ENCODE peak calls at places on chromosomes 5 and 9, in four cellular contexts. W is prostate gland, G is transverse colon, H is HepG2. D is an unnamed sample.

GRCh38 chr9:108766786-108767185 is 89.0 kb downstream of the ACTL7B start:
- DNase-seq in H (no peak), G (no peak), W (no peak), D (no peak)

GRCh38 chr9:257957-258356 is 43.3 kb downstream of the DOCK8 start:
- DNase-seq in H (no peak), G (no peak), W (no peak), D (no peak)

GRCh38 chr5:52007230-52007858 is 624.1 kb downstream of the ISL1 start:
- DNase-seq in G (no peak), H (peak; percentile 33), W (peak; percentile 13), D (no peak)

GRCh38 chr5:63233906-63234305 is 655.3 kb downstream of the LRRC70 start:
- DNase-seq in W (no peak), G (no peak), H (no peak), D (no peak)

GRCh38 chr9:73231203-73231602 is 79.5 kb downstream of the ANXA1 start:
- DNase-seq in H (no peak), W (no peak), G (no peak), D (no peak)

GRCh38 chr5:91419571-91420537 is 36.7 kb upstream of the ARRDC3 start:
- DNase-seq in W (peak; percentile 40), G (peak; percentile 77), H (peak; percentile 32), D (peak; percentile 21)

GRCh38 chr5:132456553-132457361 is 33.8 kb downstream of the IRF1 start:
- DNase-seq in W (no peak), H (no peak), G (peak; percentile 78), D (no peak)

GRCh38 chr5:115428676-115429075 is 115.9 kb downstream of the FEM1C start:
- DNase-seq in G (no peak), H (no peak), W (no peak), D (no peak)

GRCh38 chr9:36948051-36948450 is 86.0 kb downstream of the PAX5 start:
- DNase-seq in G (no peak), H (no peak), W (no peak), D (no peak)

GRCh38 chr5:59608745-59609144 is 284.8 kb downstream of the PDE4D start:
- DNase-seq in W (no peak), G (no peak), H (no peak), D (no peak)

GRCh38 chr5:144162686-144163085 is 7.8 kb downstream of the YIPF5 start:
- DNase-seq in W (no peak), H (no peak), G (no peak), D (no peak)

DNA sequence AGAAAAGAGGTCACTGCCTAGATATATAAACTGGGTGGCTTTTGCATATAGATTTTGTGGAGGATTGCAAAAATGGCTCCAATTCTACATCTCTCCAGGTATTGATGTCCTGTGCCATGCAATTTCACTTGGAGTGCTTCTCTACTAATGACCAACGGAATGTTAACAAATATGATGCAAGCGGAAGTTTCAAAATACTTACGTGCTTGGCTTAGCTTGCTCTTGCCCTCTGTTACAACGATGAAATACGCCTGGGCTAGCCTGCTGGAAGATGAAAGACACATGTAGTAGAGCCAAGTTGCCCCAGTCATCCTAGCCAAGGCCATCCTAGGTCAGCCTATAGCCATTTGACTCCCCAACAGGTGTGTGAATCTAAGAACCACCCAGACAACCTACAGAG is 3.6 kb upstream of the POC5 start:
- DNase-seq in H (peak; percentile 81), W (no peak), G (no peak), D (no peak)
- TF ChIP-seq POLR2AphosphoS5 in H (no peak), W (no peak), G (no peak), D (no peak)

GRCh38 chr9:90801507-90802289 is at the start of gene SYK:
- DNase-seq in W (peak; percentile 27), G (peak; percentile 87), H (no peak), D (peak; percentile 53)
- TF ChIP-seq POLR2A in W (peak; percentile 37), G (peak; percentile 87), H (no peak), D (no peak)

GRCh38 chr9:70079364-70080103 is 35.9 kb downstream of the MAMDC2 start:
- DNase-seq in H (no peak), G (no peak), W (no peak), D (no peak)
- TF ChIP-seq POLR2AphosphoS5 in H (no peak), G (peak; percentile 71), W (no peak), D (peak; percentile 35)

DNA sequence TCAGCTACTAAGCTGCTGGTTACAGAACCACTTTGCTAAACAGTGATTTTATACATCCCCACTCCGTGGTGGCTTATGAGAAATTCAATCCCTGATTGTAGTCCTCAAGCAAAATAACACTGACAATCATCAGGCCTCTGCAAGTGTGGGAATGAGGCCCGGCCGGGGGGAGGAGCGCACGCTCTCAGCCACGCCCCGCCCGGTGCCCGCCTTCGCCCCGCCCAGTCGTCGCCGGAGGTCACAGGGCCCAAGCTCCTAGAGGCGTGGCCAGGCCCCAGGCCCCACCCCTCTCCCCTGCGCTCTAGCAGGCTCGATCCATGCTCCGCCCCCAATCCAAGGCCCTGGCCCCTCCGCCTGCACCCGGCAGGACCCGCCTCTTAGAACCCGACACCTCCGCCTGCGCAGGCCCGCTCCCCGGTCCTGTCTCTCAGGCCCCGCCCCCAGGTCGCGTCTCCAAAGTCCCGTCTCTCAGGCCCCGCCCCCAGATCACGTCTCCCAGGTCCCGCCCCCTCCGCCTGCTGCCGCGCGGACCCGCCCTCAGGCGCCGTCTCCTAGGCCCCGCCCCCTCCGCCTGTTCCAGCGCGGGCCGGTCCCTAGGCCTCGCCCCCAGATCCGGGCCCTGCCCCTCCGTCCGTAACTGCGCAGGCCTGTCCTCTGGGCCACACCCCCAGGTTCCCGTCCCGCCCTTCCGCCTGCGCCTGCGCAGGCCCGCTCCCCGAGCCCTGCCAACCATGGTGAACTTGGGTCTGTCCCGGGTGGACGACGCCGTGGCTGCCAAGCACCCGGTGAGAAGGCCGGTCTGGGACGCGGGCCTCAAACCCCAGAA is at the start of gene TMEM141:
- DNase-seq in H (peak; percentile 97), G (peak; percentile 100), W (peak; percentile 100), D (peak; percentile 100)
- TF ChIP-seq POLR2A in H (peak; percentile 49), G (peak; percentile 46), W (peak; percentile 94), D (peak; percentile 78)

GRCh38 chr9:136723362-136723976 is 11.1 kb downstream of the DIPK1B start:
- DNase-seq in G (no peak), H (no peak), W (no peak), D (no peak)
- TF ChIP-seq POLR2AphosphoS5 in G (no peak), H (no peak), W (no peak), D (no peak)

GRCh38 chr9:133935328-133936040 is 56.6 kb downstream of the VAV2 start:
- DNase-seq in G (peak; percentile 50), H (no peak), W (no peak), D (peak; percentile 35)
- TF ChIP-seq POLR2A in G (no peak), H (no peak), W (no peak), D (no peak)

DNA sequence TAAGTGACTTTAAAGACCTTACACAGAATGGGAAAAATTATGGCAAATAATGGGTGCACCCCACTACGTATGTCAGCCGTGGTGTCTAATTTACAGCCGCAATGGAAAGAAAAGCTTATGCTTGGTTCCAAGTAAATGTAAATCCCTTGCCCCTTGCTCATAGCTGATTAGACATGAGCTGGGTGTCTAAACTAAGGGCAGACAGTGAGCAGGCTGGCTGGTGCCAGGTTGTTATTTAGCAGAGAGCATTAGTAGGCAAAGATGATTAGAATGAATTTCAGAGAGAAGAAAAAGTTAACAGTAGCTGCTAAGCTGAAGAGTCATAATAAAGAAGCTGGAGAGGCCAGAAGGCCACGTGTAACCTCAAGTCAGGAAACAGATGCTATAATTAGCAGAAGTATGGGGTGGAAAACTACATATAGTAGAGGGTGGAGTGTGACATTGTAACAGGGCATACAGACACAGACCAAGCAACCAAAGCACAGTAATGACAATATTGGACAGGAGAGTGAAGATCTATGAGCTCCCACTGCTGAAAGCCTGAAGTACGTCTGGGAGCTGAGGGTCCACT is 257.7 kb downstream of the MCTP1 start:
- DNase-seq in G (no peak), H (no peak), W (no peak), D (no peak)
- TF ChIP-seq POLR2AphosphoS5 in G (no peak), H (no peak), W (no peak), D (no peak)

DNA sequence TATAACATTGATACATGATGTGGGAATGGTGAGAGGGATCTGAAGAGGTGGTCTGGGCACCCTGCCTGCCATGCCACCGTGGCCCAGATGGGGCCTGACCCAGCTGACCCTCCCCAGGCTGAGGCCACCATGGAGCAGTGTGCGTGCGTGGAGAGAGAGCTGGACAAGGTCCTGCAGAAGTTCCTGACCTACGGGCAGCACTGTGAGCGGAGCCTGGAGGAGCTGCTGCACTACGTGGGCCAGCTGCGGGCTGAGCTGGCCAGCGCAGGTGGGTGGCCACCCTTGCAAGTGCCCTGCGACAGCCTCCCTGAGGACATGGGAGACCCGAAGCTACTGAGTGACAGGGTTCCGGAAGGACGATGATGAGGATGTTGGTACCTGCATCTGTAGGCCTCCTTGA is 7.2 kb downstream of the RMND5B start:
- DNase-seq in H (no peak), G (no peak), W (no peak), D (no peak)
- TF ChIP-seq POLR2A in H (no peak), G (no peak), W (no peak), D (no peak)

D was measured in breast epithelium.